ENCODE peak calls at places on chromosomes 1 and 21, in seven cellular contexts. P is activated T-helper 9 cell treated with anti-CD3 and anti-CD28 coated beads, Interleukin-2, amount 50 U/mL, for 16 hours; C is CD4-positive, alpha-beta T cell; S is stimulated activated CD8-positive, alpha-beta memory T cell treated with anti-CD3 and anti-CD28 coated beads, Interleukin-15, amount 100 ng/mL, for 24 hours; E is activated CD4-positive, alpha-beta T cell treated with anti-CD3 and anti-CD28 coated beads for 4 hours; I is tibial artery; B is cardiac fibroblast. O is an unnamed sample.

GRCh38 chr21:33360281-33360680 is 35.5 kb downstream of the IFNAR1 start:
- DNase-seq in P (no peak), C (no peak), S (no peak), E (no peak), I (no peak), B (peak; percentile 77), O (peak; percentile 75)

GRCh38 chr1:177227978-177228720 is 57.4 kb downstream of the BRINP2 start:
- DNase-seq in P (no peak), C (no peak), S (no peak), E (no peak), I (no peak), B (no peak), O (no peak)

GRCh38 chr1:157154940-157155514 is 16.8 kb upstream of the ETV3 start:
- DNase-seq in P (no peak), C (no peak), S (no peak), E (no peak), I (peak; percentile 68), B (peak; percentile 80), O (peak; percentile 67)

GRCh38 chr1:156659994-156660751 is 17.0 kb downstream of the NES start:
- DNase-seq in P (peak; percentile 86), C (peak; percentile 90), S (peak; percentile 91), E (peak; percentile 89), I (peak; percentile 99), B (peak; percentile 98), O (peak; percentile 97)

GRCh38 chr1:201949491-201949890 is 3.1 kb upstream of the LMOD1 start:
- DNase-seq in P (no peak), C (no peak), S (no peak), E (no peak), I (no peak), B (peak; percentile 25), O (no peak)

GRCh38 chr1:55311057-55311631 is 96.0 kb upstream of the USP24 start:
- DNase-seq in P (no peak), C (no peak), S (no peak), E (no peak), I (no peak), B (peak; percentile 51), O (no peak)

GRCh38 chr1:86928819-86929218 is 14.4 kb downstream of the HS2ST1 start:
- DNase-seq in P (no peak), C (no peak), S (no peak), E (no peak), I (no peak), B (no peak), O (no peak)

GRCh38 chr1:205578780-205579571 is 52.8 kb downstream of the ELK4 start:
- DNase-seq in P (no peak), C (no peak), S (no peak), E (no peak), I (peak; percentile 39), B (no peak), O (no peak)

GRCh38 chr1:205074513-205074912 is 9.7 kb downstream of the TMEM81 start:
- DNase-seq in P (no peak), C (no peak), S (no peak), E (no peak), I (no peak), B (no peak), O (no peak)

GRCh38 chr1:42176902-42177519 is 12.5 kb upstream of the GUCA2A start:
- DNase-seq in P (no peak), C (no peak), S (no peak), E (peak; percentile 14), I (no peak), B (peak; percentile 63), O (no peak)